ENCODE peak calls at places on chromosome 1, in four cellular contexts. W is nephron progenitor cell, Y is ovary, N is OCI-M1. Z is an unnamed sample.

GRCh38 chr1:30317921-30318320 is 405.5 kb downstream of the MATN1 start:
- DNase-seq in W (no peak), Y (no peak), N (no peak), Z (no peak)

GRCh38 chr1:191592111-191592510 is 566.2 kb upstream of the RGS18 start:
- DNase-seq in W (no peak), Y (no peak), N (peak), Z (no peak)

GRCh38 chr1:153553691-153554608 is 4.9 kb upstream of the S100A3 start:
- DNase-seq in W (no peak), Y (no peak), N (no peak), Z (no peak)

GRCh38 chr1:93576346-93576745 is 105.3 kb downstream of the BCAR3 start:
- DNase-seq in W (no peak), Y (no peak), N (no peak), Z (no peak)

GRCh38 chr1:2258122-2258812 is 30.1 kb downstream of the SKI start:
- DNase-seq in W (no peak), Y (no peak), N (no peak), Z (no peak)

GRCh38 chr1:94239796-94240195 is 2.4 kb upstream of the ARHGAP29 start:
- DNase-seq in W (no peak), Y (no peak), N (no peak), Z (no peak)

GRCh38 chr1:50967416-50968020 is 2.5 kb upstream of the CDKN2C start:
- DNase-seq in W (no peak), Y (no peak), N (peak), Z (no peak)

GRCh38 chr1:30340934-30341333 is 382.5 kb downstream of the MATN1 start:
- DNase-seq in W (no peak), Y (no peak), N (no peak), Z (no peak)

GRCh38 chr1:64051801-64052200 is 151.6 kb upstream of the UBE2U start:
- DNase-seq in W (no peak), Y (no peak), N (no peak), Z (no peak)